ENCODE peak calls at places on chromosome 1, in seven cellular contexts. I is body of pancreas, P is dorsolateral prefrontal cortex, R is A549, Y is lung, V is upper lobe of right lung, A is kidney. U is an unnamed sample.

GRCh38 chr1:117607471-117607870 is 1.6 kb downstream of the TENT5C start:
- DNase-seq in I (peak), R (no peak), P (no peak), A (no peak), Y (peak), V (no peak), U (no peak)

GRCh38 chr1:48776400-48777218 is at the start of gene BEND5:
- DNase-seq in V (peak), P (peak), R (no peak), Y (peak), I (peak), A (peak), U (no peak)

GRCh38 chr1:31809698-31810097 is 6.1 kb downstream of the SPOCD1 start:
- DNase-seq in P (no peak), A (peak), V (no peak), I (no peak), Y (no peak), R (no peak), U (no peak)

GRCh38 chr1:56425494-56425860 is 153.9 kb downstream of the PLPP3 start:
- DNase-seq in Y (no peak), P (no peak), R (no peak), I (no peak), V (no peak), A (no peak), U (no peak)

GRCh38 chr1:232968965-232969364 is 18.6 kb downstream of the NTPCR start:
- DNase-seq in P (no peak), Y (no peak), A (no peak), I (peak), V (no peak), R (no peak), U (no peak)

GRCh38 chr1:107963009-107963408 is 2.0 kb downstream of the VAV3 start:
- DNase-seq in A (no peak), V (no peak), R (no peak), Y (no peak), I (no peak), P (no peak), U (no peak)

GRCh38 chr1:23202263-23202749 is 15.0 kb downstream of the HTR1D start:
- DNase-seq in P (no peak), Y (no peak), A (no peak), R (no peak), I (no peak), V (no peak), U (no peak)

GRCh38 chr1:54352755-54353154 is 53.4 kb downstream of the SSBP3 start:
- DNase-seq in V (peak), I (no peak), Y (no peak), A (no peak), P (no peak), R (no peak), U (no peak)

GRCh38 chr1:156945881-156946661 is 25.6 kb downstream of the LRRC71 start:
- DNase-seq in I (no peak), R (no peak), A (no peak), V (no peak), Y (no peak), P (peak), U (no peak)

GRCh38 chr1:208228026-208228425 is 16.2 kb downstream of the PLXNA2 start:
- DNase-seq in V (no peak), A (no peak), R (no peak), P (no peak), I (no peak), Y (no peak), U (no peak)

GRCh38 chr1:245809361-245809760 is 654.6 kb downstream of the KIF26B start:
- DNase-seq in V (no peak), A (no peak), P (no peak), Y (peak), I (no peak), R (no peak), U (no peak)

GRCh38 chr1:44808063-44808937 is at the start of gene BTBD19:
- DNase-seq in R (no peak), I (peak), Y (peak), A (peak), V (peak), P (peak), U (no peak)

GRCh38 chr1:90434460-90434859 is 282.6 kb downstream of the BARHL2 start:
- DNase-seq in V (no peak), I (no peak), P (no peak), Y (no peak), R (no peak), A (no peak), U (no peak)
- TF ChIP-seq CTCF in V (no peak), I (no peak), P (no peak), Y (no peak), R (no peak), A (no peak), U (no peak)

GRCh38 chr1:229397762-229398161 is 36.1 kb downstream of the ACTA1 start:
- DNase-seq in R (no peak), Y (no peak), V (no peak), A (no peak), P (no peak), I (no peak), U (no peak)

GRCh38 chr1:229396607-229397189 is 37.2 kb downstream of the ACTA1 start:
- DNase-seq in A (no peak), R (no peak), Y (no peak), P (no peak), V (no peak), I (no peak), U (no peak)

GRCh38 chr1:229390130-229390529 is 43.8 kb downstream of the ACTA1 start:
- DNase-seq in R (no peak), V (no peak), I (no peak), P (no peak), A (no peak), Y (no peak), U (no peak)

GRCh38 chr1:229388876-229389580 is 44.9 kb downstream of the ACTA1 start:
- DNase-seq in Y (no peak), I (no peak), V (no peak), P (no peak), A (no peak), R (no peak), U (no peak)

DNA sequence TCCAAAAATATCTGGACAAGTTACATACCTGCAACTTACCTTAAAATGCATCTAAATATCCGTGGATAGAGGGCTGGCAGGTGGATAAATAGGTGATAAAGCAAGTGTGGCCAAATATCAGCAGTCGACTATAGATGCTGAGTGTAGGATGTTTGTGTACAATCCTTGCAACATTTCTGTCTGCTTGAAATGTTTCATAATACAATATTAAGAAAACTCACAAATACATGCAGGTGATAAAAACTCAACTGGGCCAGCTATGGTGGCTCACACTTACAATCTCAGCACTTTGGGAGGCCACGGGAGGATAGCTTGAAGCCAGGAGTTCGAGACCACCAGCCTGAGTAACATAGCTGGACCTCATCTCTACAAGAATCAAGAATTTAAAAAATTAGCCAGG is 41.0 kb downstream of the ACTA1 start:
- DNase-seq in R (no peak), I (no peak), A (no peak), Y (no peak), P (no peak), V (no peak), U (no peak)
- H3K27ac ChIP-seq in R (no peak), I (no peak), A (no peak), Y (no peak), P (no peak), V (no peak), U (no peak)

DNA sequence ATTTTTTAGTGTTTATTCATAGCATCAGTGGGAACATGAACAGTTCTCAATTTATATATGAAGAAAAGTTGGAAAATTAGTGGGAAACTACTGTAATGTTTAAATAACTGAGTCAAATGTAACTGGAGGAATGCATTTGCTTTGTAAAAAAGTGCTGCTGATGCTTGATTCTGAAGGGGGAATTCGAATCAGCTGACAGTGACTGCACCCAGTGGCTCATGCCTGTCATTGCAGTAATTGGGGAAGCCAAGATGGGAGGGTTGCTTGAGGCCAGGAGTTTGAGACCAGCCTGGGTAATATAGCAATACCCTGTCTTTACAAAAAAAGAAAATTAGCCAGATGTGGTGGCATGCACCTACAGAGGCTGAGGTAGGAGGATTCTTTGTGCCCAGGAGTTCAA is 398.4 kb downstream of the ZP4 start:
- DNase-seq in A (no peak), Y (no peak), R (no peak), P (no peak), I (no peak), V (no peak), U (no peak)
- TF ChIP-seq CTCF in A (no peak), Y (no peak), R (no peak), P (no peak), I (no peak), V (no peak), U (no peak)

GRCh38 chr1:85583355-85584263 is 3.0 kb downstream of the CCN1 start:
- DNase-seq in V (no peak), I (no peak), R (no peak), A (no peak), Y (no peak), P (no peak), U (no peak)
- H3K27ac ChIP-seq in V (peak), I (no peak), R (peak), A (peak), Y (no peak), P (no peak), U (peak)

DNA sequence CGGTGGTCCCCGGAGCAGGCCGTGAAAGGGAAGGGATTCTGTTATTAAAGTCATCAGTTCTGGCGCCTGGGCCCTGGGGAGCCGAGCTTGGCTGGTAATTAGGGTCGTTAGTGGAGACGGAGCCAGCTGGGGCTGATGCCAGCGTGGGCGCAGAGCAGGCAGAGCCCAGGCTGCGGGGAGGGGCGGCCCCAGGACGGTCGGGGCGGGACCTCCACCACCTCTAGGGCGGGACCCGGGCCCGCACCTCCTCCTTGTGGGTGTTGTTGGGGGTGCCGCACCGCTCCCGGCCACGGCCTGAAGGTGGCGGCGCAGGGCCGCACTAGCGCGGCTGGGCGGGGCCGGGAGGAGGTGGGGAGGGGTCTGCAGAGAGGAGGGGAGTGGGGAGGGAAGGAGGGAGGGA is 470.6 kb downstream of the PTPRU start:
- DNase-seq in A (no peak), Y (no peak), I (no peak), V (peak), R (peak), P (no peak), U (no peak)
- TF ChIP-seq CTCF in A (peak), Y (no peak), I (no peak), V (no peak), R (peak), P (no peak), U (peak)

GRCh38 chr1:11960276-11960675 is 20.0 kb upstream of the MFN2 start:
- DNase-seq in I (no peak), A (no peak), R (no peak), Y (no peak), V (no peak), P (no peak), U (no peak)
- H3K27ac ChIP-seq in I (no peak), A (peak), R (no peak), Y (no peak), V (no peak), P (peak), U (no peak)

GRCh38 chr1:151970128-151970527 is 23.5 kb downstream of the S100A10 start:
- DNase-seq in Y (no peak), P (no peak), A (no peak), R (no peak), I (no peak), V (no peak), U (no peak)

GRCh38 chr1:151970641-151971040 is 23.0 kb downstream of the S100A10 start:
- DNase-seq in V (no peak), R (peak), A (no peak), Y (no peak), P (no peak), I (no peak), U (peak)

GRCh38 chr1:151968058-151968457 is 25.6 kb downstream of the S100A10 start:
- DNase-seq in I (peak), P (no peak), V (no peak), Y (no peak), R (peak), A (no peak), U (no peak)

GRCh38 chr1:151966061-151966460 is 27.6 kb downstream of the S100A10 start:
- DNase-seq in P (no peak), R (no peak), V (no peak), Y (no peak), I (no peak), A (no peak), U (no peak)

DNA sequence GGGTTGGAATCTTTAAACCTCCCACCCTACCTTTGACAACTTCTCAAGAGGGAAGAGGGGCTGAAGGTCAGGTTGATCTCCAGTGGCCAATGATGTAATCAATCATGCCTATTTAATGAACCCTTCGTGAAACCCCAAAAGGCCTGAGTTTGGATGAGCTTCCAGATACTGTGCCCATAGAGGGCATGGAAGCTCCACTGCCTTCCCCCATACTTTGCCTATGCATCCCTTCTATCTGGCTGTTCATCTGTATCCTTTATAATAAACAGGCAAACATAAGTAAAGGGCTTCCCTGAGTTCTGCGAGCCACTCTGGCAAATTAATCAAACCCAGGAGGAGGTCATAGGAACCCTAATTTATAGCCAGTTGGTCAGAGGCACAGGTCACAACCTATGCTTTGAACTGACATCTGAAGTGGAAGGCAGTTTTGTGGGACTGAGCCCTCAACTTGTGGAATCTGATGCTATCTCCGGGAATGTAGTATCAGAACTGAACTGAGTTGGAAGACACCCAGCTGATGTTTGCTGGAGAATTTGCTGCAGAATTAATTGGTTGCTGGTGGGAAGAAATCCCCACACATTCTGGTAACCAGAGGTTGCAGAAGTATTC is 24.8 kb downstream of the S100A10 start:
- DNase-seq in P (no peak), Y (no peak), A (no peak), R (no peak), V (no peak), I (no peak), U (no peak)
- TF ChIP-seq CTCF in P (no peak), Y (no peak), A (no peak), R (peak), V (no peak), I (no peak), U (no peak)

GRCh38 chr1:204996981-204997380 is 46.0 kb upstream of the CNTN2 start:
- DNase-seq in R (no peak), A (no peak), P (no peak), V (no peak), Y (no peak), I (no peak), U (no peak)
- H3K27ac ChIP-seq in R (no peak), A (no peak), P (peak), V (no peak), Y (no peak), I (no peak), U (no peak)

DNA sequence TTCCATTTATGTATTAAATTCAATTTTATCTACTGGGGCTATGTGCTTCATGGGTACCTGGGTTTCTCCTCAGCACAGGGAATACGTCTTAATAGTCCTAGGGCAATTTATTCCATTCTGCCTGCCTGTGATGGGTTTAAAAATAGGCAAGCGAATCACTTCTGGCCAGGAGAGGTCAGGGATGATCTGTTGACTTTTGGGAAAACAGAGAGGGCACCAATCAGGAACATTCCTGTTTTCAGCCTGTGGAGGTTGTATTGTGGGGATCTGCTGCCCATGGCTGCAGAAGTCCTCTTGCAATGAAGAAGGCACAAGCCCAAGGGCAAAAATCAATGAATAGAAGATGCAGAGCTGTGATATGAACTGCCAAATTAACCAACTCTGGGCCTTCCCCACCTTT is 303.1 kb downstream of the CTH start:
- DNase-seq in I (no peak), R (no peak), A (no peak), Y (no peak), P (no peak), V (no peak), U (no peak)
- TF ChIP-seq CTCF in I (no peak), R (no peak), A (no peak), Y (no peak), P (no peak), V (no peak), U (no peak)